ENCODE peak calls at places on chromosomes 2 and 18, in four cellular contexts. One of them, this sample, is unnamed.

GRCh38 chr18:74251297-74252031 is 40.3 kb downstream of the CYB5A start:
- DNase-seq in stomach: no peak
- DNase-seq in tibial nerve: no peak
- DNase-seq in A549: peak
- DNase-seq in this sample: no peak

GRCh38 chr2:108607706-108608301 is 73.5 kb downstream of the LIMS1 start:
- DNase-seq in stomach: peak
- DNase-seq in tibial nerve: no peak
- DNase-seq in A549: peak
- DNase-seq in this sample: no peak

GRCh38 chr2:233481368-233482142 is 85.0 kb downstream of the USP40 start:
- DNase-seq in stomach: peak
- DNase-seq in tibial nerve: no peak
- DNase-seq in A549: no peak
- DNase-seq in this sample: peak

GRCh38 chr18:2994603-2995432 is 18.1 kb downstream of the LPIN2 start:
- DNase-seq in stomach: no peak
- DNase-seq in tibial nerve: no peak
- DNase-seq in A549: no peak
- DNase-seq in this sample: no peak

GRCh38 chr2:74206180-74206688 is 7.8 kb downstream of the MTHFD2 start:
- DNase-seq in stomach: peak
- DNase-seq in tibial nerve: no peak
- DNase-seq in A549: no peak
- DNase-seq in this sample: no peak

GRCh38 chr2:1538663-1539062 is 125.4 kb downstream of the TPO start:
- DNase-seq in stomach: no peak
- DNase-seq in tibial nerve: no peak
- DNase-seq in A549: peak
- DNase-seq in this sample: no peak

GRCh38 chr2:88874063-88874657 is 182.7 kb downstream of the RPIA start:
- DNase-seq in stomach: no peak
- DNase-seq in tibial nerve: no peak
- DNase-seq in A549: peak
- DNase-seq in this sample: no peak

GRCh38 chr2:120231974-120232635 is 8.9 kb upstream of the TMEM185B start:
- DNase-seq in stomach: peak
- DNase-seq in tibial nerve: no peak
- DNase-seq in A549: no peak
- DNase-seq in this sample: peak

GRCh38 chr2:119248311-119248710 is 24.7 kb downstream of the STEAP3 start:
- DNase-seq in stomach: peak
- DNase-seq in tibial nerve: no peak
- DNase-seq in A549: no peak
- DNase-seq in this sample: no peak

GRCh38 chr2:55419236-55419513 is 481 bp downstream of the CCDC88A start:
- DNase-seq in stomach: no peak
- DNase-seq in tibial nerve: no peak
- DNase-seq in A549: peak
- DNase-seq in this sample: no peak

GRCh38 chr2:128686881-128687550 is 368.3 kb upstream of the HS6ST1 start:
- DNase-seq in stomach: peak
- DNase-seq in tibial nerve: no peak
- DNase-seq in A549: no peak
- DNase-seq in this sample: no peak

GRCh38 chr18:48820483-48821250 is 130.1 kb downstream of the SMAD7 start:
- DNase-seq in stomach: peak
- DNase-seq in tibial nerve: no peak
- DNase-seq in A549: no peak
- DNase-seq in this sample: peak

DNA sequence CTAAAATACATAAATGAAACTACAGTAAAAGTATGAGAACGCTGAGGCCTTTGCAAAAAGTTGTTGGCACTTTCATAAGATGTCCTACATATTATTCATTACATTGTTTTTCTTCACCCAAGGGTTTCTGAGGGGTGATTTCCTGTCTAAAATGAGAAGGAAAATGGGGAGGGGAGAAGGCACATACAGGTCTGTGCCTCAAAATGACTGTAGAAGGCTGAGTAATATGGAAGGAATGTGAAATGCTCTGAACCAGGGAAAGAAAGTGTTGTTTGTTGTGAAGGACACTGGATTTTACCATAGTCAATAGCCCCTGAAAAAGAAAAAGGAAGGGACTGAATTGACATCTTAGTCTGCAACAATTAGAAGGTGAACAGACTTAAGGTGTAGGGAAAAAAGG is 99.5 kb upstream of the RNF152 start:
- DNase-seq in stomach: no peak
- DNase-seq in tibial nerve: no peak
- DNase-seq in A549: no peak
- DNase-seq in this sample: no peak
- H3K27ac ChIP-seq in stomach: peak
- H3K27ac ChIP-seq in tibial nerve: no peak
- H3K27ac ChIP-seq in A549: no peak
- H3K27ac ChIP-seq in this sample: no peak

DNA sequence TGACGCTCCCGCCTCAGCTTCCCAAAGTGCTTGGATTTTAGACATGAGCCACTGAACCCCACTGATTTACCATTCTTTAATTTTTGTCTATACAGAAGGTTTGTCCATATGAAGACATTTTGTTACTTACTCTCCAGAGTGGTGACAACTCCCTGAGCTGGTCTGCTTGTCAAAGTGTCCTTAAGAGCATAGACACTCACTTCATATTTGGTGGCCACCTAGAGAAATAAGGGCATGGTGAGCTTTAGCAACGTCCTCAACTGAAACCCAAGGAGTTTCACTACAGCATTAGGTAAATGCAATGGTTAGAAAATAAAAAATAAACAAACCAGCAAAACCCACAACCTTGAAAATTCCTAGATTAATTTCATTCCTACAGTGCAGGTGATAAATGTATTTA is 57.8 kb downstream of the FN1 start:
- DNase-seq in stomach: no peak
- DNase-seq in tibial nerve: no peak
- DNase-seq in A549: no peak
- DNase-seq in this sample: no peak
- TF ChIP-seq EP300 in stomach: no peak
- TF ChIP-seq EP300 in tibial nerve: no peak
- TF ChIP-seq EP300 in A549: no peak
- TF ChIP-seq EP300 in this sample: no peak

GRCh38 chr2:26245231-26245732 is 543 bp downstream of the HADHB start:
- DNase-seq in stomach: peak
- DNase-seq in tibial nerve: no peak
- DNase-seq in A549: no peak
- DNase-seq in this sample: peak
- H3K27ac ChIP-seq in stomach: peak
- H3K27ac ChIP-seq in tibial nerve: peak
- H3K27ac ChIP-seq in A549: peak
- H3K27ac ChIP-seq in this sample: peak

GRCh38 chr2:19187323-19188020 is 171.0 kb downstream of the OSR1 start:
- DNase-seq in stomach: no peak
- DNase-seq in tibial nerve: no peak
- DNase-seq in A549: no peak
- DNase-seq in this sample: no peak
- TF ChIP-seq EP300 in stomach: no peak
- TF ChIP-seq EP300 in tibial nerve: no peak
- TF ChIP-seq EP300 in A549: no peak
- TF ChIP-seq EP300 in this sample: no peak

GRCh38 chr2:226135861-226136548 is 663.6 kb downstream of the IRS1 start:
- DNase-seq in stomach: no peak
- DNase-seq in tibial nerve: no peak
- DNase-seq in A549: no peak
- DNase-seq in this sample: no peak

GRCh38 chr2:226140594-226140993 is 659.0 kb downstream of the IRS1 start:
- DNase-seq in stomach: no peak
- DNase-seq in tibial nerve: no peak
- DNase-seq in A549: no peak
- DNase-seq in this sample: no peak

GRCh38 chr2:226137201-226137811 is 662.3 kb downstream of the IRS1 start:
- DNase-seq in stomach: no peak
- DNase-seq in tibial nerve: no peak
- DNase-seq in A549: peak
- DNase-seq in this sample: no peak

GRCh38 chr2:226132632-226133215 is 666.9 kb downstream of the IRS1 start:
- DNase-seq in stomach: no peak
- DNase-seq in tibial nerve: no peak
- DNase-seq in A549: no peak
- DNase-seq in this sample: no peak

GRCh38 chr2:226136739-226137138 is 662.9 kb downstream of the IRS1 start:
- DNase-seq in stomach: no peak
- DNase-seq in tibial nerve: no peak
- DNase-seq in A549: peak
- DNase-seq in this sample: no peak
- H3K27ac ChIP-seq in stomach: peak
- H3K27ac ChIP-seq in tibial nerve: no peak
- H3K27ac ChIP-seq in A549: peak
- H3K27ac ChIP-seq in this sample: no peak

GRCh38 chr2:58414506-58414905 is 173.4 kb upstream of the FANCL start:
- DNase-seq in stomach: no peak
- DNase-seq in tibial nerve: no peak
- DNase-seq in A549: no peak
- DNase-seq in this sample: no peak
- TF ChIP-seq EP300 in stomach: no peak
- TF ChIP-seq EP300 in tibial nerve: no peak
- TF ChIP-seq EP300 in A549: no peak
- TF ChIP-seq EP300 in this sample: no peak

DNA sequence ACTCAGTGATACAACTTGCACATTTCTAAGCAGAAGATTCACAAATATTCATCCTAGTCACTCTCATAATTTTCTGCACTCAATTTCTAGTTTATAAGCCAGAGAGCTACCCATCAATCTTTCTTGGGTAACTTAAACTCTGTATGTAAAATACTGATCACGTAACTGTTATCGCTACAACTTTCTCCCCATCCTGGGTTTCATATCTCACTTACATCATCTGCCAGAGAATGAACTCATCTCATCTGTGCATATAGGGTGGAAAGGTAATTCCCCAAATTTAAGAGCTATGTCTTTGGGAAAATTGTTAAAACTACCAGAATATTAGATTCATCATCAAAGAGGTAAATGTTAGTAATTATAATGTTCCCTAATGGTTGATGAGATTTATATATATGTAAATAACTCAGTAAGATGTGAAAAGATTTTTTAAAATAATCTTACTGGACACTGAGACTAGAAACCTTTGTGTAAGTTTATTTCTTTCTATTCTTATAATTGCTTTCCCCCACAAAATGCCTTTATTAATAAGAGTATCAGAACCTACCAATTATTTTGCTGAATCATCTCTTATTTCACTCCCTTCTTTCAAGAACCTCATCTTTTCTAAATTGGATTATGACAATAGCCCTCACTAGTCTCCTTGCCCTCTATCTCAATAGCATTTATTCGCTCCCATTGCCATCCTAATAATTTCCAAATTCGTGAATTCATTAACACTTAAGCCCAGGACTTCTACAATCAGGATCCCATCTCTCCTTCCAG is 729.0 kb downstream of the EPHA4 start:
- DNase-seq in stomach: no peak
- DNase-seq in tibial nerve: no peak
- DNase-seq in A549: no peak
- DNase-seq in this sample: no peak
- H3K27ac ChIP-seq in stomach: no peak
- H3K27ac ChIP-seq in tibial nerve: no peak
- H3K27ac ChIP-seq in A549: no peak
- H3K27ac ChIP-seq in this sample: no peak

This sample was measured in sigmoid colon.